ENCODE peak calls at places on chromosomes 3 and 15, in seven cellular contexts. K is transverse colon; D is small intestine; P is activated CD4-positive, alpha-beta T cell treated with anti-CD3 and anti-CD28 coated beads, Interleukin-2, amount 50 U/mL, for 24 hours; N is IMR-90; L is fibroblast of pulmonary artery; B is effector CD4-positive, alpha-beta T cell. F is an unnamed sample.

GRCh38 chr15:56677271-56677670 is 56.0 kb downstream of the ZNF280D start:
- DNase-seq in K (no peak), D (no peak), P (no peak), N (no peak), L (no peak), B (no peak), F (no peak)

GRCh38 chr3:193132923-193133463 is 108.0 kb upstream of the PLAAT1 start:
- DNase-seq in K (no peak), D (no peak), P (no peak), N (no peak), L (no peak), B (no peak), F (no peak)

GRCh38 chr3:22779737-22780136 is 423.4 kb upstream of the UBE2E2 start:
- DNase-seq in K (no peak), D (no peak), P (no peak), N (no peak), L (no peak), B (no peak), F (no peak)

GRCh38 chr3:41200669-41201021 is 1.3 kb downstream of the CTNNB1 start:
- DNase-seq in K (peak), D (peak), P (no peak), N (peak), L (peak), B (peak), F (no peak)

GRCh38 chr15:63593705-63594671 is 3.2 kb upstream of the FBXL22 start:
- DNase-seq in K (no peak), D (no peak), P (peak), N (no peak), L (no peak), B (no peak), F (no peak)

GRCh38 chr3:68893600-68894239 is 38.6 kb downstream of the TAFA4 start:
- DNase-seq in K (no peak), D (peak), P (peak), N (peak), L (peak), B (no peak), F (peak)

GRCh38 chr15:38069506-38069905 is 135.1 kb downstream of the TMCO5A start:
- DNase-seq in K (peak), D (peak), P (no peak), N (peak), L (peak), B (no peak), F (peak)

GRCh38 chr15:74920472-74920871 is 13.8 kb upstream of the FAM219B start:
- DNase-seq in K (no peak), D (no peak), P (no peak), N (no peak), L (no peak), B (no peak), F (no peak)

GRCh38 chr15:90647326-90647725 is 69.8 kb upstream of the BLM start:
- DNase-seq in K (no peak), D (no peak), P (no peak), N (no peak), L (no peak), B (no peak), F (no peak)

GRCh38 chr3:43894176-43895049 is 203.7 kb downstream of the ABHD5 start:
- DNase-seq in K (peak), D (peak), P (no peak), N (peak), L (peak), B (no peak), F (peak)

GRCh38 chr15:76932090-76932966 is 779 bp downstream of the RCN2 start:
- DNase-seq in K (no peak), D (peak), P (no peak), N (peak), L (peak), B (no peak), F (no peak)

GRCh38 chr3:182005683-182006082 is 294.0 kb downstream of the SOX2 start:
- DNase-seq in K (no peak), D (no peak), P (no peak), N (no peak), L (no peak), B (no peak), F (no peak)

GRCh38 chr15:54820811-54821210 is 375.9 kb downstream of the RSL24D1 start:
- DNase-seq in K (peak), D (no peak), P (no peak), N (no peak), L (no peak), B (no peak), F (no peak)

GRCh38 chr3:67018789-67019525 is 20.9 kb downstream of the KBTBD8 start:
- DNase-seq in K (no peak), D (peak), P (no peak), N (no peak), L (no peak), B (no peak), F (no peak)

GRCh38 chr3:32467333-32468070 is 35.1 kb downstream of the CMTM6 start:
- DNase-seq in K (peak), D (peak), P (peak), N (peak), L (peak), B (peak), F (peak)